ENCODE peak calls at places on chromosome 5, in five cellular contexts. One of them, this sample, is unnamed.

GRCh38 chr5:120432861-120433260 is 31.2 kb upstream of the PRR16 start:
- DNase-seq in lower lobe of right lung: no peak
- DNase-seq in NB4: no peak
- DNase-seq in CD4-positive, alpha-beta T cell: no peak
- DNase-seq in AG09319: no peak
- DNase-seq in this sample: no peak

GRCh38 chr5:16304846-16305245 is 125.3 kb upstream of the MARCHF11 start:
- DNase-seq in NB4: no peak
- DNase-seq in lower lobe of right lung: no peak
- DNase-seq in AG09319: no peak
- DNase-seq in CD4-positive, alpha-beta T cell: no peak
- DNase-seq in this sample: no peak

GRCh38 chr5:19531374-19531952 is 456.5 kb downstream of the CDH18 start:
- DNase-seq in lower lobe of right lung: no peak
- DNase-seq in CD4-positive, alpha-beta T cell: no peak
- DNase-seq in NB4: no peak
- DNase-seq in AG09319: no peak
- DNase-seq in this sample: no peak

GRCh38 chr5:137248476-137248970 is 250.6 kb downstream of the SPOCK1 start:
- DNase-seq in lower lobe of right lung: no peak
- DNase-seq in AG09319: no peak
- DNase-seq in CD4-positive, alpha-beta T cell: no peak
- DNase-seq in NB4: no peak
- DNase-seq in this sample: no peak

GRCh38 chr5:122915717-122916399 is 70.4 kb downstream of the SNX24 start:
- DNase-seq in NB4: no peak
- DNase-seq in CD4-positive, alpha-beta T cell: no peak
- DNase-seq in AG09319: no peak
- DNase-seq in lower lobe of right lung: no peak
- DNase-seq in this sample: no peak

GRCh38 chr5:8462565-8462964 is 593.6 kb downstream of the MTRR start:
- DNase-seq in NB4: no peak
- DNase-seq in AG09319: no peak
- DNase-seq in CD4-positive, alpha-beta T cell: no peak
- DNase-seq in lower lobe of right lung: no peak
- DNase-seq in this sample: no peak

GRCh38 chr5:112738180-112738560 is 485 bp downstream of the APC start:
- DNase-seq in NB4: peak
- DNase-seq in CD4-positive, alpha-beta T cell: no peak
- DNase-seq in AG09319: no peak
- DNase-seq in lower lobe of right lung: no peak
- DNase-seq in this sample: no peak

GRCh38 chr5:130268489-130268888 is 364.2 kb downstream of the CHSY3 start:
- DNase-seq in CD4-positive, alpha-beta T cell: no peak
- DNase-seq in NB4: no peak
- DNase-seq in AG09319: no peak
- DNase-seq in lower lobe of right lung: no peak
- DNase-seq in this sample: no peak

GRCh38 chr5:61949054-61949679 is 356.8 kb upstream of the KIF2A start:
- DNase-seq in CD4-positive, alpha-beta T cell: no peak
- DNase-seq in AG09319: no peak
- DNase-seq in NB4: no peak
- DNase-seq in lower lobe of right lung: no peak
- DNase-seq in this sample: no peak

GRCh38 chr5:75498208-75498777 is 13.1 kb downstream of the CERT1 start:
- DNase-seq in CD4-positive, alpha-beta T cell: no peak
- DNase-seq in AG09319: no peak
- DNase-seq in lower lobe of right lung: no peak
- DNase-seq in NB4: no peak
- DNase-seq in this sample: no peak

GRCh38 chr5:72844218-72844603 is 27.8 kb downstream of the TNPO1 start:
- DNase-seq in CD4-positive, alpha-beta T cell: no peak
- DNase-seq in lower lobe of right lung: no peak
- DNase-seq in AG09319: no peak
- DNase-seq in NB4: no peak
- DNase-seq in this sample: no peak

GRCh38 chr5:87340716-87341115 is 72.0 kb downstream of the CCNH start:
- DNase-seq in lower lobe of right lung: no peak
- DNase-seq in AG09319: no peak
- DNase-seq in CD4-positive, alpha-beta T cell: no peak
- DNase-seq in NB4: peak
- DNase-seq in this sample: peak

GRCh38 chr5:131373265-131373664 is 109.4 kb downstream of the CDC42SE2 start:
- DNase-seq in NB4: no peak
- DNase-seq in lower lobe of right lung: no peak
- DNase-seq in CD4-positive, alpha-beta T cell: no peak
- DNase-seq in AG09319: no peak
- DNase-seq in this sample: no peak

GRCh38 chr5:146993876-146994530 is 115.4 kb upstream of the PPP2R2B start:
- DNase-seq in NB4: no peak
- DNase-seq in AG09319: no peak
- DNase-seq in CD4-positive, alpha-beta T cell: no peak
- DNase-seq in lower lobe of right lung: no peak
- DNase-seq in this sample: no peak

GRCh38 chr5:61614606-61615005 is 282.5 kb downstream of the ZSWIM6 start:
- DNase-seq in NB4: no peak
- DNase-seq in AG09319: no peak
- DNase-seq in lower lobe of right lung: no peak
- DNase-seq in CD4-positive, alpha-beta T cell: no peak
- DNase-seq in this sample: no peak

GRCh38 chr5:87302061-87302460 is 34.4 kb downstream of the RASA1 start:
- DNase-seq in lower lobe of right lung: no peak
- DNase-seq in CD4-positive, alpha-beta T cell: no peak
- DNase-seq in AG09319: no peak
- DNase-seq in NB4: no peak
- DNase-seq in this sample: peak

GRCh38 chr5:77380636-77381035 is 111.5 kb downstream of the WDR41 start:
- DNase-seq in CD4-positive, alpha-beta T cell: no peak
- DNase-seq in NB4: no peak
- DNase-seq in AG09319: no peak
- DNase-seq in lower lobe of right lung: no peak
- DNase-seq in this sample: no peak

GRCh38 chr5:13662646-13663045 is 281.8 kb downstream of the DNAH5 start:
- DNase-seq in lower lobe of right lung: no peak
- DNase-seq in AG09319: no peak
- DNase-seq in NB4: no peak
- DNase-seq in CD4-positive, alpha-beta T cell: no peak
- DNase-seq in this sample: no peak

GRCh38 chr5:59136575-59136974 is 553.7 kb downstream of the RAB3C start:
- DNase-seq in lower lobe of right lung: no peak
- DNase-seq in AG09319: no peak
- DNase-seq in CD4-positive, alpha-beta T cell: no peak
- DNase-seq in NB4: no peak
- DNase-seq in this sample: no peak

GRCh38 chr5:154368041-154368800 is 77.6 kb upstream of the SAP30L start:
- DNase-seq in NB4: no peak
- DNase-seq in lower lobe of right lung: no peak
- DNase-seq in AG09319: peak
- DNase-seq in CD4-positive, alpha-beta T cell: no peak
- DNase-seq in this sample: peak

GRCh38 chr5:68932830-68933434 is 160.9 kb upstream of the SLC30A5 start:
- DNase-seq in lower lobe of right lung: no peak
- DNase-seq in AG09319: no peak
- DNase-seq in NB4: peak
- DNase-seq in CD4-positive, alpha-beta T cell: no peak
- DNase-seq in this sample: no peak

GRCh38 chr5:53480474-53481353 is at the start of gene FST:
- DNase-seq in lower lobe of right lung: peak
- DNase-seq in AG09319: no peak
- DNase-seq in CD4-positive, alpha-beta T cell: no peak
- DNase-seq in NB4: peak
- DNase-seq in this sample: peak

DNA sequence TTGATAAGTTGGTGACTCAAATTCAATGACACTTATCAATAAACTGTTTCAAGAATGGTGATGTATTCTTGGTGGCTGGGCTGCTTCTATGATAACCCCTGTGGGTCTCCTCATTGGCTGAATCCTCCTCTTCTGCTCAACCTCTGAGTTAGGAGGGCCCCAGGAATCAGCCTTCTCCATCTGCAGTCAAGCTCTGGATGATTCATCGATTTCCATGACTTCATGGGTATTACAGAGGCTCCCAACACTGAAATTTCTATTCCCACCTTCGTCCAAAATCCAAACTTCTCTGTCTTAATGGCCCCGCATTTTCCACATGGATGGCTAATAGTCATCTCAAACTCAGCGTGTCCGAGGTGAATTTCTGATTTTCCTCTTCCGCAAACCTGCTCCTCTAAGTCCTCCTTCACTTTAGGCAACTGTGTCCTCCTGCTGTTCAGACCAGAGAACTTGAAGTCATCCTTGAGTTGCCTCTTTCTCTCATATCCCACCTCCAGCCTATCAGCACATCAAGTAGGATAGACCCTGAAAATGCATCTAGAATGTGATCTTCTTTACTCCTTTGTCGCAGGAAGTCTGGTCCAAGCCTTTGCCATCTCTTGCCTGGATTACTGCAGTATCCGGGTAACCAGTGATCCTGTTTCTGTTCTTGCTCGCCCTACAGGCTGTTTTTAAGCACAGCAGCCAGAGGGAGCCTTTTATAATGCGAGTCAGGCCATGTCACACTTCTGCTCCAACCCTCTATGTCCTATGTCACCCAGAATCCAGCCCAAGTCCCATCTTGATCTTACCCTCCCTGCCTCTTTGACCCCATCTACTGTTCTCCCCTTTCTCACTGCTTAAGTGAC is 41.4 kb upstream of the IL7R start:
- DNase-seq in NB4: peak
- DNase-seq in lower lobe of right lung: no peak
- DNase-seq in CD4-positive, alpha-beta T cell: no peak
- DNase-seq in AG09319: no peak
- DNase-seq in this sample: peak
- TF ChIP-seq CTCF in NB4: peak
- TF ChIP-seq CTCF in lower lobe of right lung: peak
- TF ChIP-seq CTCF in CD4-positive, alpha-beta T cell: peak
- TF ChIP-seq CTCF in AG09319: peak
- TF ChIP-seq CTCF in this sample: peak

DNA sequence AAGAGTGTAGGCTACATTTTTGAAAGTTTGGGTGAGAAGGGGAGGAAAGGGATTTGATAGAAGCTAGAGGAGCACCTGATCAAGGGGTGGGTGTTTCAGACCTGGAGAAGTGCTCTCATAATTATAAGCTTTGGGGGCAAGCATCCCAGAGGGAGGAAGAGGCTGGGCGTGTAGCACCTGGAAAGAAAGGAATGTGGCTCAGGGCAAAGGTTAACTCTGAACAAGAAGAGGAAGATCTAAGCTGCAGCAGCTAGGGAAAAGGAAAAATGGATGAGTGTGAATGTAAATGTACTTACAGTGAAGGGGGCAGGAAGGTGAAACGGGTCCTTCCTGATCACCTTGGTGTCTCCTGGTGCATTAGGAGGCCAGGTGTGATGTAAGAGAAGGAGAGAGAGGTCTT is 49.8 kb upstream of the ANKRD55 start:
- DNase-seq in NB4: no peak
- DNase-seq in lower lobe of right lung: no peak
- DNase-seq in CD4-positive, alpha-beta T cell: no peak
- DNase-seq in AG09319: no peak
- DNase-seq in this sample: no peak
- TF ChIP-seq CTCF in NB4: no peak
- TF ChIP-seq CTCF in lower lobe of right lung: no peak
- TF ChIP-seq CTCF in CD4-positive, alpha-beta T cell: no peak
- TF ChIP-seq CTCF in AG09319: no peak
- TF ChIP-seq CTCF in this sample: no peak

DNA sequence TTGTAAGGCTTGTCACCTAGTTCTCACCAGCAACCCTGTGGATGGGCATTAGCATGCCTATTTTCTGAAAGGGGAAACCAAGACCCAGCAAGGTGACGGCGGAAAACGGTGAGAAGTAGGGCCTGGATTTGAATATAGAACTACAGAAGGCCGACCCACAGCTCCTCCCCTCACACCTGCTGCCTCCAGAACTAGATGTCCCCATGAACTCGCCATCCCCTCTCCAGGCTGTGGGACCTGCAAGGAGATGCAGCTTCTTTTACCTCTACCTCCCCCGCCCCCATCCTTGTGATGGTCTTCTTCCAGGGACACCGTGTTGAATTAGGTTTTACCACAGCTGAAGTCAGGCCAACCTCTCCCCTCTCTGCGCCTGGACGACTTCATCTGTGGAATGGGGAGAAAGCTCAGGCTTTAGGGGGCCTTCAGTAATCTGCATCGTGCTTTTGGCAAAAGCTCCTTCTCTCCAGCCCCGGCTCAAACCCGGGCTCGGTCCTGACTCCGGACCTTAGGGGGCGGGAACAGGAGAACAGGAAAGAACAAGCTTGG is 4.2 kb upstream of the MSX2 start:
- DNase-seq in lower lobe of right lung: no peak
- DNase-seq in CD4-positive, alpha-beta T cell: no peak
- DNase-seq in AG09319: no peak
- DNase-seq in NB4: no peak
- DNase-seq in this sample: no peak
- TF ChIP-seq CTCF in lower lobe of right lung: no peak
- TF ChIP-seq CTCF in CD4-positive, alpha-beta T cell: no peak
- TF ChIP-seq CTCF in AG09319: no peak
- TF ChIP-seq CTCF in NB4: no peak
- TF ChIP-seq CTCF in this sample: no peak

GRCh38 chr5:66223637-66224036 is 79.5 kb downstream of the SREK1 start:
- DNase-seq in lower lobe of right lung: no peak
- DNase-seq in AG09319: no peak
- DNase-seq in NB4: peak
- DNase-seq in CD4-positive, alpha-beta T cell: no peak
- DNase-seq in this sample: peak
- TF ChIP-seq CTCF in lower lobe of right lung: peak
- TF ChIP-seq CTCF in AG09319: peak
- TF ChIP-seq CTCF in NB4: peak
- TF ChIP-seq CTCF in CD4-positive, alpha-beta T cell: no peak
- TF ChIP-seq CTCF in this sample: peak